ENCODE peak calls at places on chromosomes 4 and X, in six cellular contexts. One of them, this sample, is unnamed.

GRCh38 chr4:8182858-8183725 is 16.0 kb upstream of the SH3TC1 start:
- DNase-seq in GM23248: peak; percentile 94
- DNase-seq in upper lobe of right lung: peak; percentile 90
- DNase-seq in ovary: peak; percentile 47
- DNase-seq in CD4-positive, alpha-beta memory T cell: no peak
- DNase-seq in tibial nerve: peak; percentile 87
- DNase-seq in this sample: no peak

GRCh38 chr4:72006576-72006975 is 25.2 kb upstream of the NPFFR2 start:
- DNase-seq in CD4-positive, alpha-beta memory T cell: no peak
- DNase-seq in upper lobe of right lung: no peak
- DNase-seq in GM23248: peak; percentile 47
- DNase-seq in ovary: no peak
- DNase-seq in tibial nerve: no peak
- DNase-seq in this sample: no peak

GRCh38 chrX:7603387-7603786 is 239.6 kb upstream of the VCX start:
- DNase-seq in GM23248: no peak
- DNase-seq in CD4-positive, alpha-beta memory T cell: no peak
- DNase-seq in ovary: no peak
- DNase-seq in tibial nerve: no peak
- DNase-seq in upper lobe of right lung: no peak
- DNase-seq in this sample: no peak

GRCh38 chrX:24498975-24499374 is 33.9 kb downstream of the PDK3 start:
- DNase-seq in GM23248: peak; percentile 20
- DNase-seq in CD4-positive, alpha-beta memory T cell: peak; percentile 49
- DNase-seq in ovary: no peak
- DNase-seq in upper lobe of right lung: no peak
- DNase-seq in tibial nerve: no peak
- DNase-seq in this sample: no peak

GRCh38 chr4:15688056-15688455 is 6.4 kb downstream of the FAM200B start:
- DNase-seq in CD4-positive, alpha-beta memory T cell: no peak
- DNase-seq in ovary: no peak
- DNase-seq in tibial nerve: no peak
- DNase-seq in upper lobe of right lung: no peak
- DNase-seq in GM23248: peak; percentile 48
- DNase-seq in this sample: no peak

GRCh38 chr4:6177587-6178197 is 22.7 kb downstream of the JAKMIP1 start:
- DNase-seq in upper lobe of right lung: no peak
- DNase-seq in tibial nerve: no peak
- DNase-seq in CD4-positive, alpha-beta memory T cell: peak; percentile 43
- DNase-seq in ovary: no peak
- DNase-seq in GM23248: no peak
- DNase-seq in this sample: no peak

GRCh38 chr4:14726441-14727405 is 275.6 kb upstream of the CPEB2 start:
- DNase-seq in ovary: no peak
- DNase-seq in GM23248: peak; percentile 1
- DNase-seq in tibial nerve: no peak
- DNase-seq in upper lobe of right lung: no peak
- DNase-seq in CD4-positive, alpha-beta memory T cell: no peak
- DNase-seq in this sample: no peak

GRCh38 chrX:51694254-51694653 is 11.6 kb upstream of the CENPVL2 start:
- DNase-seq in GM23248: no peak
- DNase-seq in CD4-positive, alpha-beta memory T cell: no peak
- DNase-seq in ovary: no peak
- DNase-seq in upper lobe of right lung: no peak
- DNase-seq in tibial nerve: no peak
- DNase-seq in this sample: no peak

GRCh38 chrX:139058831-139059495 is 347.4 kb upstream of the FGF13 start:
- DNase-seq in CD4-positive, alpha-beta memory T cell: no peak
- DNase-seq in GM23248: peak; percentile 51
- DNase-seq in upper lobe of right lung: no peak
- DNase-seq in ovary: no peak
- DNase-seq in tibial nerve: no peak
- DNase-seq in this sample: no peak

GRCh38 chr4:143287571-143287923 is 49.1 kb upstream of the GAB1 start:
- DNase-seq in CD4-positive, alpha-beta memory T cell: no peak
- DNase-seq in upper lobe of right lung: no peak
- DNase-seq in tibial nerve: no peak
- DNase-seq in ovary: no peak
- DNase-seq in GM23248: no peak
- DNase-seq in this sample: no peak

GRCh38 chrX:46325312-46325877 is 219.8 kb downstream of the ZNF674 start:
- DNase-seq in ovary: no peak
- DNase-seq in tibial nerve: no peak
- DNase-seq in upper lobe of right lung: no peak
- DNase-seq in CD4-positive, alpha-beta memory T cell: no peak
- DNase-seq in GM23248: peak; percentile 77
- DNase-seq in this sample: no peak

GRCh38 chr4:152697284-152698011 is 17.7 kb upstream of the TMEM154 start:
- DNase-seq in CD4-positive, alpha-beta memory T cell: no peak
- DNase-seq in ovary: no peak
- DNase-seq in GM23248: no peak
- DNase-seq in tibial nerve: no peak
- DNase-seq in upper lobe of right lung: no peak
- DNase-seq in this sample: no peak

GRCh38 chr4:8467016-8467415 is 26.4 kb downstream of the TRMT44 start:
- DNase-seq in tibial nerve: no peak
- DNase-seq in CD4-positive, alpha-beta memory T cell: no peak
- DNase-seq in ovary: no peak
- DNase-seq in upper lobe of right lung: no peak
- DNase-seq in GM23248: no peak
- DNase-seq in this sample: no peak

GRCh38 chr4:10461091-10461849 is 4.0 kb upstream of the ZNF518B start:
- DNase-seq in CD4-positive, alpha-beta memory T cell: peak; percentile 76
- DNase-seq in upper lobe of right lung: peak; percentile 82
- DNase-seq in ovary: peak; percentile 12
- DNase-seq in tibial nerve: peak; percentile 10
- DNase-seq in GM23248: peak; percentile 70
- DNase-seq in this sample: peak; percentile 76

GRCh38 chr4:141329174-141329569 is 108.5 kb downstream of the ZNF330 start:
- DNase-seq in ovary: no peak
- DNase-seq in GM23248: peak; percentile 87
- DNase-seq in tibial nerve: peak; percentile 63
- DNase-seq in CD4-positive, alpha-beta memory T cell: peak; percentile 10
- DNase-seq in upper lobe of right lung: no peak
- DNase-seq in this sample: no peak

DNA sequence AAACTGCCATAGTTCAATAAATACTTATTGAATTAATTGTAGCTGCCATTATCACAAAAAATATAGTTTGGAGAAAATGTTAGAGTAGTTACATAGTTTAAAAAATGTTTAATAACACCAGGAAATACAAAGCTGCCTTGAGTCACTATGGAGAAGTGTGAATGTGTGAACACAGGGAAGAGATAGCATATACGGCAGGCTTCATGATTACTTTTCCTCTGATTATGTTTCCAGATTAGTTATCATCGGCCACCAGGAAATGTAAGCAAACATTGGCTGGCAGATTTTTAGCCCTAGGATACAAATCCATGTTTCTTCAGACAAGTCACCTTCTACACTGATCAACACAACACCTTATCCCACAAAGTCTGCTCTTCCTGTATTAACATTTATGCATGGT is 4.4 kb downstream of the PRDM5 start:
- DNase-seq in tibial nerve: no peak
- DNase-seq in GM23248: no peak
- DNase-seq in CD4-positive, alpha-beta memory T cell: no peak
- DNase-seq in ovary: no peak
- DNase-seq in upper lobe of right lung: no peak
- DNase-seq in this sample: no peak
- H3K4me3 ChIP-seq in tibial nerve: no peak overlapping the region
- H3K4me3 ChIP-seq in GM23248: no peak overlapping the region
- H3K4me3 ChIP-seq in CD4-positive, alpha-beta memory T cell: no peak overlapping the region
- H3K4me3 ChIP-seq in ovary: no peak overlapping the region
- H3K4me3 ChIP-seq in upper lobe of right lung: no peak overlapping the region
- H3K4me3 ChIP-seq in this sample: no peak overlapping the region

GRCh38 chr4:1807258-1807777 is 14.2 kb downstream of the FGFR3 start:
- DNase-seq in upper lobe of right lung: no peak
- DNase-seq in tibial nerve: no peak
- DNase-seq in GM23248: no peak
- DNase-seq in ovary: no peak
- DNase-seq in CD4-positive, alpha-beta memory T cell: no peak
- DNase-seq in this sample: no peak
- H3K36me3 ChIP-seq in upper lobe of right lung: peaks cover 3% of the 10 kb centered on the region
- H3K36me3 ChIP-seq in tibial nerve: no peaks in the 10 kb centered on the region
- H3K36me3 ChIP-seq in GM23248: no peaks in the 10 kb centered on the region
- H3K36me3 ChIP-seq in ovary: no peaks in the 10 kb centered on the region
- H3K36me3 ChIP-seq in CD4-positive, alpha-beta memory T cell: no peaks in the 10 kb centered on the region
- H3K36me3 ChIP-seq in this sample: peaks cover under 1% of the 10 kb centered on the region

DNA sequence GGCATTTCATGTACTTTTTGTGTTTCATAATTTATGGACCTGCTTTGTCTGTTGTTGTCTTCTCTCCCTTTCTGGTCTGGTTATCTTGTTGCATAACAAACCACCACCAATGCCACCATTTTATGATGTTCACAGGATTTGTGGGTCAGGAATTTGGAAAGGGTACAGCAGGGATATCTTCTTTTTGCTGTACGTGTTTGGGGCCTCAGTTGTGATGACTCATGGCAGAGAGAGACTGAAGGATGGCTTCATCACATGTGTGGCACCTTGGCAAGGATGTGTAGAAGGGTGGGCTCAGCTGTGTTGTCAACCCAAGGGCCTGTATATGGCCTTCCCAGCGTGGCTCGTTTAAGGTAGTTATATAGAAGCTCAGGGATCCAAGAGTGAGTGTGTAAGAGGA is 35.2 kb downstream of the KDM6A start:
- DNase-seq in upper lobe of right lung: no peak
- DNase-seq in ovary: no peak
- DNase-seq in GM23248: peak; percentile 28
- DNase-seq in CD4-positive, alpha-beta memory T cell: no peak
- DNase-seq in tibial nerve: no peak
- DNase-seq in this sample: no peak
- H3K4me1 ChIP-seq in upper lobe of right lung: peaks cover 6% of the 10 kb centered on the region
- H3K4me1 ChIP-seq in ovary: peaks cover 8% of the 10 kb centered on the region
- H3K4me1 ChIP-seq in GM23248: peaks cover 26% of the 10 kb centered on the region
- H3K4me1 ChIP-seq in CD4-positive, alpha-beta memory T cell: peaks cover 45% of the 10 kb centered on the region
- H3K4me1 ChIP-seq in tibial nerve: no peaks in the 10 kb centered on the region
- H3K4me1 ChIP-seq in this sample: peaks cover 4% of the 10 kb centered on the region

DNA sequence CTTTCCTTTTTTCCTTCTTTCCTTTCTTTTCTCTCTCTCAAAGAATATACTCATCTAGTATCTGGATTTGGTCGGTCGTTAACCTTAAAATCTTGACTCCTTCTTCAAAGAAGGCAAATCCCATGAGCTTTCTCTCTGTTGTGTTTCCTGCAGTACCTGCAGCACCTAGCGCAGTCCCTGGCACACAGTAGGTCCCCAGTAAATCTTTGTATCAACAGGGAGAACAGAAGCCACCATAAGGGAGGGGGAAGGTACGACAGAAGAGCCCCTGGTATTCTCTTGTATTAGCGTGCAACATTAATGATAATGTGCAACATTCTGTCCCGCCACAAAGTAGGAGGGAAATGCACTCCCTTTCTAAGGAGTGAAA is 133.5 kb downstream of the AMELX start:
- DNase-seq in GM23248: no peak
- DNase-seq in upper lobe of right lung: no peak
- DNase-seq in CD4-positive, alpha-beta memory T cell: no peak
- DNase-seq in tibial nerve: no peak
- DNase-seq in ovary: no peak
- DNase-seq in this sample: no peak
- H3K4me3 ChIP-seq in GM23248: peak overlapping the region; percentile 71
- H3K4me3 ChIP-seq in upper lobe of right lung: peak overlapping the region; percentile 50
- H3K4me3 ChIP-seq in CD4-positive, alpha-beta memory T cell: no peak overlapping the region
- H3K4me3 ChIP-seq in tibial nerve: no peak overlapping the region
- H3K4me3 ChIP-seq in ovary: peak overlapping the region; percentile 55
- H3K4me3 ChIP-seq in this sample: no peak overlapping the region